ENCODE peak calls at places on chromosomes 12 and 14, in five cellular contexts. X, L, W, M and K are unnamed samples.

GRCh38 chr12:57173089-57173488 is 25.7 kb upstream of the LRP1-AS start:
- DNase-seq in X (no peak), L (no peak), W (no peak), M (no peak), K (no peak)

GRCh38 chr14:34363733-34364134 is 98.3 kb downstream of the SPTSSA start:
- DNase-seq in X (no peak), L (no peak), W (no peak), M (no peak), K (no peak)

GRCh38 chr12:45257185-45257585 is 41.3 kb downstream of the ANO6 start:
- DNase-seq in X (peak; percentile 56), L (no peak), W (no peak), M (no peak), K (no peak)

GRCh38 chr12:58268080-58268479 is 326.7 kb downstream of the ATP23 start:
- DNase-seq in X (no peak), L (no peak), W (no peak), M (no peak), K (no peak)

GRCh38 chr14:92717571-92718042 is 30.8 kb downstream of the LGMN start:
- DNase-seq in X (no peak), L (no peak), W (no peak), M (no peak), K (no peak)

GRCh38 chr14:35944847-35945246 is 118.7 kb downstream of the BRMS1L start:
- DNase-seq in X (no peak), L (no peak), W (peak; percentile 7), M (peak; percentile 1), K (no peak)

GRCh38 chr12:28460420-28461130 is 270.3 kb downstream of the CCDC91 start:
- DNase-seq in X (peak; percentile 38), L (no peak), W (no peak), M (no peak), K (no peak)

GRCh38 chr12:17588968-17589367 is 501.0 kb downstream of the RERGL start:
- DNase-seq in X (no peak), L (no peak), W (peak; percentile 57), M (no peak), K (no peak)

GRCh38 chr12:83389237-83389996 is 702.7 kb downstream of the TMTC2 start:
- DNase-seq in X (no peak), L (no peak), W (no peak), M (no peak), K (no peak)

GRCh38 chr12:63862187-63863107 is 17.9 kb downstream of the SRGAP1 start:
- DNase-seq in X (no peak), L (no peak), W (no peak), M (no peak), K (no peak)

GRCh38 chr12:53984901-53985357 is at the start of gene HOXC10:
- DNase-seq in X (peak; percentile 75), L (peak; percentile 98), W (peak; percentile 80), M (peak; percentile 74), K (peak; percentile 47)